ENCODE peak calls at places on chromosomes 3 and 15, in four cellular contexts. One of them, this sample, is unnamed. For H3K9me3, the result is how much of the 10 kb centered on the place peaks cover.

GRCh38 chr3:170947018-170947769 is 38.8 kb upstream of the EIF5A2 start:
- DNase-seq in GM12878: no peak
- DNase-seq in K562: no peak
- DNase-seq in H1: no peak
- DNase-seq in this sample: no peak

GRCh38 chr3:12541625-12542024 is 3.7 kb downstream of the MKRN2OS start:
- DNase-seq in GM12878: no peak
- DNase-seq in K562: no peak
- DNase-seq in H1: no peak
- DNase-seq in this sample: no peak

GRCh38 chr3:136962961-136963360 is 5.2 kb downstream of the IL20RB start:
- DNase-seq in GM12878: no peak
- DNase-seq in H1: no peak
- DNase-seq in K562: no peak
- DNase-seq in this sample: no peak

GRCh38 chr3:177832862-177833261 is 635.6 kb upstream of the TBL1XR1 start:
- DNase-seq in GM12878: no peak
- DNase-seq in K562: no peak
- DNase-seq in H1: no peak
- DNase-seq in this sample: no peak

GRCh38 chr3:71423151-71423906 is 160.2 kb downstream of the FOXP1 start:
- DNase-seq in GM12878: no peak
- DNase-seq in K562: peak
- DNase-seq in H1: no peak
- DNase-seq in this sample: no peak

GRCh38 chr3:71441925-71442620 is 141.5 kb downstream of the FOXP1 start:
- DNase-seq in GM12878: no peak
- DNase-seq in H1: no peak
- DNase-seq in K562: no peak
- DNase-seq in this sample: no peak

GRCh38 chr15:78072080-78072892 is 5.2 kb downstream of the TBC1D2B start:
- DNase-seq in GM12878: no peak
- DNase-seq in K562: no peak
- DNase-seq in H1: no peak
- DNase-seq in this sample: no peak

GRCh38 chr3:15610083-15610482 is 8.5 kb downstream of the BTD start:
- DNase-seq in K562: no peak
- DNase-seq in H1: no peak
- DNase-seq in GM12878: no peak
- DNase-seq in this sample: peak

GRCh38 chr15:91566116-91566515 is 287.4 kb upstream of the SLCO3A1 start:
- DNase-seq in K562: no peak
- DNase-seq in H1: no peak
- DNase-seq in GM12878: no peak
- DNase-seq in this sample: no peak

GRCh38 chr3:12753275-12754028 is 5.6 kb downstream of the TMEM40 start:
- DNase-seq in K562: no peak
- DNase-seq in GM12878: no peak
- DNase-seq in H1: no peak
- DNase-seq in this sample: peak

GRCh38 chr3:154753101-154753500 is 323.1 kb upstream of the GPR149 start:
- DNase-seq in K562: no peak
- DNase-seq in H1: no peak
- DNase-seq in GM12878: no peak
- DNase-seq in this sample: no peak

DNA sequence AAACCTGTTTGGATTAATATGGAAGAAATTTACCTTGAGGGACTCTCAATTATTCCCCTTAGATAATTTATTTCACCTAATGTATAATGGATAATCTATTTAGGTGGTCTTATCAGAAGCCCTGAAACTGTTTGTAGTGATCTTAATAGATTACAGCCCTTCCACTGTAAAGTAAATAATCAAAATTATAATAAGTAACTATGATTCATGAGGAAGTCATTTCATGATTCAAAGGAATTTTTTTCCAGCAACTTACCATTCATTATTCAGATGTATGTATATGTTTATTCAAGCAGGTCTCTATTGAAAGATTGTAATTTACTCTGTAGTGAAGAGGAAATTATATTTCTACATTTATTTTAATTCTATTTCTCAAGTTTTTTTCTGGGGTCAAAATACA is 250.6 kb upstream of the ROBO1 start:
- DNase-seq in K562: no peak
- DNase-seq in GM12878: no peak
- DNase-seq in H1: no peak
- DNase-seq in this sample: no peak
- TF ChIP-seq EGR1 in K562: no peak
- TF ChIP-seq EGR1 in GM12878: no peak
- TF ChIP-seq EGR1 in H1: no peak
- TF ChIP-seq EGR1 in this sample: no peak

GRCh38 chr15:25093455-25094029 is 138.8 kb downstream of the SNRPN start:
- DNase-seq in K562: no peak
- DNase-seq in H1: no peak
- DNase-seq in GM12878: no peak
- DNase-seq in this sample: no peak
- H3K9me3 ChIP-seq in K562: under half
- H3K9me3 ChIP-seq in H1: under half
- H3K9me3 ChIP-seq in GM12878: under half
- H3K9me3 ChIP-seq in this sample: half or more

GRCh38 chr3:78540485-78540884 is 1227.3 kb downstream of the ROBO1 start:
- DNase-seq in K562: no peak
- DNase-seq in H1: no peak
- DNase-seq in GM12878: no peak
- DNase-seq in this sample: no peak
- TF ChIP-seq CTCF in K562: no peak
- TF ChIP-seq CTCF in H1: no peak
- TF ChIP-seq CTCF in GM12878: no peak
- TF ChIP-seq CTCF in this sample: no peak

GRCh38 chr3:179884136-179884535 is 152.6 kb downstream of the PEX5L start:
- DNase-seq in H1: no peak
- DNase-seq in K562: no peak
- DNase-seq in GM12878: no peak
- DNase-seq in this sample: no peak

GRCh38 chr3:179887566-179887965 is 149.2 kb downstream of the PEX5L start:
- DNase-seq in K562: no peak
- DNase-seq in H1: no peak
- DNase-seq in GM12878: no peak
- DNase-seq in this sample: no peak

GRCh38 chr3:179885950-179886349 is 150.8 kb downstream of the PEX5L start:
- DNase-seq in GM12878: no peak
- DNase-seq in K562: no peak
- DNase-seq in H1: no peak
- DNase-seq in this sample: no peak

GRCh38 chr3:179880868-179881267 is 155.9 kb downstream of the PEX5L start:
- DNase-seq in H1: no peak
- DNase-seq in K562: no peak
- DNase-seq in GM12878: no peak
- DNase-seq in this sample: no peak

DNA sequence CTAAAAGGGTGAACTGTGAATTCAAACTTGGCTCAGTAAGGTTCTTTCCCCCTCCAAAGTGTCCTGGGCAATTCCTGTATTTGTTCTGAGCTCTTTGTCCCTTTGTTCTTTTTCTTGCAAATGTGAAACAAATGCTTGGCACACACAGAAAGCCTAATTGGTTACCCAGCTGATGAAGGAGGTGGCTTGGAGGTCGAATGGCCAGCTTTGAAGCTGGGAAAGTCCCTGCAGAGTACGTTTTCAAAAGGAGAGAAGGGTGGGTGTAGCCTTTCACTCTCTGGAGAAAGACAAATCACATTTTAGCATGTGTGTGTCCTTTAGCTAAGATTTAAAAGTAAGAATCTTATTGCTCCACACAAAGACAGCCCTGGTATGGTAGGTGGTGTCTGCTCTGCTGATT is 154.4 kb downstream of the PEX5L start:
- DNase-seq in GM12878: peak
- DNase-seq in K562: no peak
- DNase-seq in H1: no peak
- DNase-seq in this sample: no peak
- TF ChIP-seq EGR1 in GM12878: no peak
- TF ChIP-seq EGR1 in K562: no peak
- TF ChIP-seq EGR1 in H1: no peak
- TF ChIP-seq EGR1 in this sample: no peak

GRCh38 chr15:98063871-98064270 is 103.4 kb downstream of the ARRDC4 start:
- DNase-seq in H1: no peak
- DNase-seq in GM12878: no peak
- DNase-seq in K562: no peak
- DNase-seq in this sample: no peak
- H3K9me3 ChIP-seq in H1: under half
- H3K9me3 ChIP-seq in GM12878: under half
- H3K9me3 ChIP-seq in K562: under half
- H3K9me3 ChIP-seq in this sample: under half